ENCODE peak calls at places on chromosome 7, in ten cellular contexts. One of them, this sample, is unnamed.

GRCh38 chr7:12322287-12322902 is 81.3 kb downstream of the VWDE start:
- DNase-seq in mucosa of gallbladder: no peak
- DNase-seq in neuronal stem cell: no peak
- DNase-seq in glutamatergic neuron: no peak
- DNase-seq in breast epithelium: no peak
- DNase-seq in endothelial cell: no peak
- DNase-seq in esophagus squamous epithelium: no peak
- DNase-seq in Peyer's patch: no peak
- DNase-seq in caudate nucleus: no peak
- DNase-seq in activated T-helper 9 cell treated with anti-CD3 and anti-CD28 coated beads, Interleukin-2, amount 50 U/mL, for 16 hours: no peak
- DNase-seq in this sample: no peak

GRCh38 chr7:42106562-42106961 is 130.4 kb downstream of the GLI3 start:
- DNase-seq in mucosa of gallbladder: no peak
- DNase-seq in neuronal stem cell: no peak
- DNase-seq in glutamatergic neuron: no peak
- DNase-seq in breast epithelium: no peak
- DNase-seq in endothelial cell: no peak
- DNase-seq in esophagus squamous epithelium: no peak
- DNase-seq in Peyer's patch: no peak
- DNase-seq in caudate nucleus: no peak
- DNase-seq in activated T-helper 9 cell treated with anti-CD3 and anti-CD28 coated beads, Interleukin-2, amount 50 U/mL, for 16 hours: no peak
- DNase-seq in this sample: no peak

GRCh38 chr7:6256709-6257535 is 15.5 kb downstream of the CYTH3 start:
- DNase-seq in mucosa of gallbladder: peak
- DNase-seq in neuronal stem cell: no peak
- DNase-seq in glutamatergic neuron: no peak
- DNase-seq in breast epithelium: no peak
- DNase-seq in endothelial cell: no peak
- DNase-seq in esophagus squamous epithelium: no peak
- DNase-seq in Peyer's patch: peak
- DNase-seq in caudate nucleus: no peak
- DNase-seq in activated T-helper 9 cell treated with anti-CD3 and anti-CD28 coated beads, Interleukin-2, amount 50 U/mL, for 16 hours: no peak
- DNase-seq in this sample: no peak

GRCh38 chr7:19145429-19146201 is 394 bp upstream of the FERD3L start:
- DNase-seq in mucosa of gallbladder: no peak
- DNase-seq in neuronal stem cell: no peak
- DNase-seq in glutamatergic neuron: peak
- DNase-seq in breast epithelium: no peak
- DNase-seq in endothelial cell: no peak
- DNase-seq in esophagus squamous epithelium: no peak
- DNase-seq in Peyer's patch: no peak
- DNase-seq in caudate nucleus: no peak
- DNase-seq in activated T-helper 9 cell treated with anti-CD3 and anti-CD28 coated beads, Interleukin-2, amount 50 U/mL, for 16 hours: no peak
- DNase-seq in this sample: peak

GRCh38 chr7:149071641-149072437 is 18.7 kb downstream of the ZNF786 start:
- DNase-seq in mucosa of gallbladder: no peak
- DNase-seq in neuronal stem cell: peak
- DNase-seq in glutamatergic neuron: peak
- DNase-seq in breast epithelium: no peak
- DNase-seq in endothelial cell: peak
- DNase-seq in esophagus squamous epithelium: no peak
- DNase-seq in Peyer's patch: no peak
- DNase-seq in caudate nucleus: no peak
- DNase-seq in activated T-helper 9 cell treated with anti-CD3 and anti-CD28 coated beads, Interleukin-2, amount 50 U/mL, for 16 hours: peak
- DNase-seq in this sample: no peak

GRCh38 chr7:101258243-101258731 is 13.4 kb upstream of the FIS1 start:
- DNase-seq in mucosa of gallbladder: no peak
- DNase-seq in neuronal stem cell: no peak
- DNase-seq in glutamatergic neuron: no peak
- DNase-seq in breast epithelium: no peak
- DNase-seq in endothelial cell: no peak
- DNase-seq in esophagus squamous epithelium: no peak
- DNase-seq in Peyer's patch: peak
- DNase-seq in caudate nucleus: no peak
- DNase-seq in activated T-helper 9 cell treated with anti-CD3 and anti-CD28 coated beads, Interleukin-2, amount 50 U/mL, for 16 hours: no peak
- DNase-seq in this sample: no peak

GRCh38 chr7:42232275-42232674 is 4.7 kb downstream of the GLI3 start:
- DNase-seq in mucosa of gallbladder: no peak
- DNase-seq in neuronal stem cell: no peak
- DNase-seq in glutamatergic neuron: no peak
- DNase-seq in breast epithelium: no peak
- DNase-seq in endothelial cell: no peak
- DNase-seq in esophagus squamous epithelium: no peak
- DNase-seq in Peyer's patch: no peak
- DNase-seq in caudate nucleus: no peak
- DNase-seq in activated T-helper 9 cell treated with anti-CD3 and anti-CD28 coated beads, Interleukin-2, amount 50 U/mL, for 16 hours: no peak
- DNase-seq in this sample: peak

GRCh38 chr7:148535227-148535626 is 55.3 kb upstream of the C7orf33 start:
- DNase-seq in mucosa of gallbladder: no peak
- DNase-seq in neuronal stem cell: no peak
- DNase-seq in glutamatergic neuron: no peak
- DNase-seq in breast epithelium: no peak
- DNase-seq in endothelial cell: no peak
- DNase-seq in esophagus squamous epithelium: no peak
- DNase-seq in Peyer's patch: no peak
- DNase-seq in caudate nucleus: no peak
- DNase-seq in activated T-helper 9 cell treated with anti-CD3 and anti-CD28 coated beads, Interleukin-2, amount 50 U/mL, for 16 hours: no peak
- DNase-seq in this sample: no peak

GRCh38 chr7:12389089-12389700 is 14.5 kb downstream of the VWDE start:
- DNase-seq in mucosa of gallbladder: peak
- DNase-seq in neuronal stem cell: peak
- DNase-seq in glutamatergic neuron: peak
- DNase-seq in breast epithelium: no peak
- DNase-seq in endothelial cell: peak
- DNase-seq in esophagus squamous epithelium: no peak
- DNase-seq in Peyer's patch: peak
- DNase-seq in caudate nucleus: peak
- DNase-seq in activated T-helper 9 cell treated with anti-CD3 and anti-CD28 coated beads, Interleukin-2, amount 50 U/mL, for 16 hours: no peak
- DNase-seq in this sample: peak

GRCh38 chr7:128383781-128384180 is 22.3 kb upstream of the PRRT4 start:
- DNase-seq in mucosa of gallbladder: no peak
- DNase-seq in neuronal stem cell: no peak
- DNase-seq in glutamatergic neuron: no peak
- DNase-seq in breast epithelium: peak
- DNase-seq in endothelial cell: no peak
- DNase-seq in esophagus squamous epithelium: no peak
- DNase-seq in Peyer's patch: no peak
- DNase-seq in caudate nucleus: no peak
- DNase-seq in activated T-helper 9 cell treated with anti-CD3 and anti-CD28 coated beads, Interleukin-2, amount 50 U/mL, for 16 hours: no peak
- DNase-seq in this sample: no peak

GRCh38 chr7:70520604-70521003 is 611.3 kb upstream of the GALNT17 start:
- DNase-seq in mucosa of gallbladder: peak
- DNase-seq in neuronal stem cell: no peak
- DNase-seq in glutamatergic neuron: no peak
- DNase-seq in breast epithelium: no peak
- DNase-seq in endothelial cell: no peak
- DNase-seq in esophagus squamous epithelium: no peak
- DNase-seq in Peyer's patch: no peak
- DNase-seq in caudate nucleus: no peak
- DNase-seq in activated T-helper 9 cell treated with anti-CD3 and anti-CD28 coated beads, Interleukin-2, amount 50 U/mL, for 16 hours: no peak
- DNase-seq in this sample: no peak

GRCh38 chr7:70133291-70133690 is 535.0 kb downstream of the AUTS2 start:
- DNase-seq in mucosa of gallbladder: no peak
- DNase-seq in neuronal stem cell: peak
- DNase-seq in glutamatergic neuron: no peak
- DNase-seq in breast epithelium: no peak
- DNase-seq in endothelial cell: no peak
- DNase-seq in esophagus squamous epithelium: no peak
- DNase-seq in Peyer's patch: no peak
- DNase-seq in caudate nucleus: no peak
- DNase-seq in activated T-helper 9 cell treated with anti-CD3 and anti-CD28 coated beads, Interleukin-2, amount 50 U/mL, for 16 hours: no peak
- DNase-seq in this sample: no peak

GRCh38 chr7:94949532-94949931 is 42.1 kb downstream of the PPP1R9A start:
- DNase-seq in mucosa of gallbladder: no peak
- DNase-seq in neuronal stem cell: no peak
- DNase-seq in glutamatergic neuron: no peak
- DNase-seq in breast epithelium: no peak
- DNase-seq in endothelial cell: no peak
- DNase-seq in esophagus squamous epithelium: no peak
- DNase-seq in Peyer's patch: no peak
- DNase-seq in caudate nucleus: no peak
- DNase-seq in activated T-helper 9 cell treated with anti-CD3 and anti-CD28 coated beads, Interleukin-2, amount 50 U/mL, for 16 hours: no peak
- DNase-seq in this sample: no peak

GRCh38 chr7:151597541-151597940 is 77.8 kb upstream of the RHEB start:
- DNase-seq in mucosa of gallbladder: no peak
- DNase-seq in neuronal stem cell: no peak
- DNase-seq in glutamatergic neuron: no peak
- DNase-seq in breast epithelium: no peak
- DNase-seq in endothelial cell: no peak
- DNase-seq in esophagus squamous epithelium: no peak
- DNase-seq in Peyer's patch: no peak
- DNase-seq in caudate nucleus: no peak
- DNase-seq in activated T-helper 9 cell treated with anti-CD3 and anti-CD28 coated beads, Interleukin-2, amount 50 U/mL, for 16 hours: no peak
- DNase-seq in this sample: no peak

GRCh38 chr7:142773937-142774744 is 3.4 kb downstream of the PRSS2 start:
- DNase-seq in mucosa of gallbladder: no peak
- DNase-seq in neuronal stem cell: no peak
- DNase-seq in glutamatergic neuron: no peak
- DNase-seq in breast epithelium: no peak
- DNase-seq in endothelial cell: no peak
- DNase-seq in esophagus squamous epithelium: no peak
- DNase-seq in Peyer's patch: no peak
- DNase-seq in caudate nucleus: no peak
- DNase-seq in activated T-helper 9 cell treated with anti-CD3 and anti-CD28 coated beads, Interleukin-2, amount 50 U/mL, for 16 hours: no peak
- DNase-seq in this sample: no peak

GRCh38 chr7:24216576-24217116 is 67.3 kb upstream of the NPY start:
- DNase-seq in mucosa of gallbladder: no peak
- DNase-seq in neuronal stem cell: no peak
- DNase-seq in glutamatergic neuron: no peak
- DNase-seq in breast epithelium: no peak
- DNase-seq in endothelial cell: no peak
- DNase-seq in esophagus squamous epithelium: no peak
- DNase-seq in Peyer's patch: no peak
- DNase-seq in caudate nucleus: no peak
- DNase-seq in activated T-helper 9 cell treated with anti-CD3 and anti-CD28 coated beads, Interleukin-2, amount 50 U/mL, for 16 hours: no peak
- DNase-seq in this sample: no peak

GRCh38 chr7:7979556-7979955 is 11.0 kb downstream of the GLCCI1 start:
- DNase-seq in mucosa of gallbladder: no peak
- DNase-seq in neuronal stem cell: no peak
- DNase-seq in glutamatergic neuron: no peak
- DNase-seq in breast epithelium: no peak
- DNase-seq in endothelial cell: no peak
- DNase-seq in esophagus squamous epithelium: no peak
- DNase-seq in Peyer's patch: no peak
- DNase-seq in caudate nucleus: no peak
- DNase-seq in activated T-helper 9 cell treated with anti-CD3 and anti-CD28 coated beads, Interleukin-2, amount 50 U/mL, for 16 hours: no peak
- DNase-seq in this sample: no peak

GRCh38 chr7:55018361-55019328 is at the start of gene EGFR:
- DNase-seq in mucosa of gallbladder: peak
- DNase-seq in neuronal stem cell: peak
- DNase-seq in glutamatergic neuron: peak
- DNase-seq in breast epithelium: peak
- DNase-seq in endothelial cell: peak
- DNase-seq in esophagus squamous epithelium: no peak
- DNase-seq in Peyer's patch: peak
- DNase-seq in caudate nucleus: no peak
- DNase-seq in activated T-helper 9 cell treated with anti-CD3 and anti-CD28 coated beads, Interleukin-2, amount 50 U/mL, for 16 hours: no peak
- DNase-seq in this sample: peak

GRCh38 chr7:37920619-37921339 is at the start of gene EPDR1:
- DNase-seq in mucosa of gallbladder: peak
- DNase-seq in neuronal stem cell: peak
- DNase-seq in glutamatergic neuron: peak
- DNase-seq in breast epithelium: no peak
- DNase-seq in endothelial cell: peak
- DNase-seq in esophagus squamous epithelium: no peak
- DNase-seq in Peyer's patch: peak
- DNase-seq in caudate nucleus: peak
- DNase-seq in activated T-helper 9 cell treated with anti-CD3 and anti-CD28 coated beads, Interleukin-2, amount 50 U/mL, for 16 hours: no peak
- DNase-seq in this sample: peak

GRCh38 chr7:117665393-117665792 is 185.6 kb downstream of the CFTR start:
- DNase-seq in mucosa of gallbladder: no peak
- DNase-seq in neuronal stem cell: no peak
- DNase-seq in glutamatergic neuron: no peak
- DNase-seq in breast epithelium: no peak
- DNase-seq in endothelial cell: no peak
- DNase-seq in esophagus squamous epithelium: no peak
- DNase-seq in Peyer's patch: no peak
- DNase-seq in caudate nucleus: no peak
- DNase-seq in activated T-helper 9 cell treated with anti-CD3 and anti-CD28 coated beads, Interleukin-2, amount 50 U/mL, for 16 hours: no peak
- DNase-seq in this sample: no peak

GRCh38 chr7:151402029-151402835 is 7.6 kb downstream of the WDR86 start:
- DNase-seq in mucosa of gallbladder: no peak
- DNase-seq in neuronal stem cell: no peak
- DNase-seq in glutamatergic neuron: no peak
- DNase-seq in breast epithelium: no peak
- DNase-seq in endothelial cell: no peak
- DNase-seq in esophagus squamous epithelium: no peak
- DNase-seq in Peyer's patch: no peak
- DNase-seq in caudate nucleus: no peak
- DNase-seq in activated T-helper 9 cell treated with anti-CD3 and anti-CD28 coated beads, Interleukin-2, amount 50 U/mL, for 16 hours: no peak
- DNase-seq in this sample: no peak

GRCh38 chr7:155839461-155839860 is 27.2 kb upstream of the SHH start:
- DNase-seq in mucosa of gallbladder: no peak
- DNase-seq in neuronal stem cell: no peak
- DNase-seq in glutamatergic neuron: no peak
- DNase-seq in breast epithelium: no peak
- DNase-seq in endothelial cell: no peak
- DNase-seq in esophagus squamous epithelium: no peak
- DNase-seq in Peyer's patch: no peak
- DNase-seq in caudate nucleus: no peak
- DNase-seq in activated T-helper 9 cell treated with anti-CD3 and anti-CD28 coated beads, Interleukin-2, amount 50 U/mL, for 16 hours: no peak
- DNase-seq in this sample: no peak

This sample was measured in hepatic stellate cell.